ENCODE peak calls at places on chromosomes 12 and 14, in nine cellular contexts. X is epithelial cell of esophagus, S is fibroblast of mammary gland, V is lung, H is Panc1, R is fibroblast of lung, J is cardiac fibroblast, L is MM.1S, M is heart right ventricle. G is an unnamed sample.

GRCh38 chr12:47415054-47415453 is 290.8 kb downstream of the RPAP3 start:
- DNase-seq in X (no peak), S (peak), V (no peak), H (no peak), R (peak), J (no peak), L (no peak), M (no peak), G (no peak)

GRCh38 chr12:22282283-22282682 is 52.2 kb downstream of the ST8SIA1 start:
- DNase-seq in X (peak), S (peak), V (no peak), H (no peak), R (peak), J (peak), L (no peak), M (no peak), G (no peak)

GRCh38 chr12:20063116-20063515 is 305.2 kb upstream of the PDE3A start:
- DNase-seq in X (no peak), S (peak), V (no peak), H (no peak), R (peak), J (peak), L (no peak), M (no peak), G (no peak)

GRCh38 chr12:111570090-111570961 is 28.8 kb downstream of the ATXN2 start:
- DNase-seq in X (peak), S (peak), V (no peak), H (no peak), R (peak), J (peak), L (no peak), M (no peak), G (peak)

GRCh38 chr12:113955109-113955970 is 10.8 kb downstream of the RBM19 start:
- DNase-seq in X (peak), S (peak), V (no peak), H (no peak), R (peak), J (peak), L (no peak), M (no peak), G (no peak)

GRCh38 chr12:59040043-59040442 is 119.7 kb upstream of the LRIG3 start:
- DNase-seq in X (peak), S (no peak), V (no peak), H (no peak), R (peak), J (no peak), L (no peak), M (no peak), G (no peak)

GRCh38 chr14:63874223-63874622 is 21.4 kb downstream of the SYNE2 start:
- DNase-seq in X (no peak), S (no peak), V (no peak), H (no peak), R (no peak), J (no peak), L (no peak), M (no peak), G (no peak)

GRCh38 chr14:61003571-61003970 is 22.5 kb downstream of the SLC38A6 start:
- DNase-seq in X (peak), S (peak), V (no peak), H (no peak), R (peak), J (peak), L (no peak), M (no peak), G (no peak)

GRCh38 chr14:94696518-94696917 is 73.4 kb downstream of the GSC start:
- DNase-seq in X (no peak), S (no peak), V (no peak), H (no peak), R (no peak), J (no peak), L (no peak), M (no peak), G (no peak)

GRCh38 chr12:78119351-78119918 is 288.7 kb downstream of the NAV3 start:
- DNase-seq in X (peak), S (no peak), V (no peak), H (no peak), R (no peak), J (no peak), L (no peak), M (no peak), G (no peak)

GRCh38 chr12:20492251-20492728 is 124.0 kb downstream of the PDE3A start:
- DNase-seq in X (peak), S (peak), V (no peak), H (peak), R (peak), J (peak), L (no peak), M (no peak), G (no peak)

GRCh38 chr12:15209782-15210181 is 11.4 kb downstream of the RERG start:
- DNase-seq in X (peak), S (peak), V (no peak), H (no peak), R (peak), J (peak), L (no peak), M (no peak), G (no peak)

GRCh38 chr12:123141615-123142517 is 9.0 kb downstream of the PITPNM2 start:
- DNase-seq in X (peak), S (peak), V (peak), H (peak), R (peak), J (peak), L (no peak), M (peak), G (peak)

GRCh38 chr14:99203080-99203479 is 68.9 kb downstream of the BCL11B start:
- DNase-seq in X (no peak), S (no peak), V (no peak), H (no peak), R (no peak), J (no peak), L (no peak), M (no peak), G (no peak)

GRCh38 chr12:108967869-108968540 is 52.9 kb downstream of the SVOP start:
- DNase-seq in X (peak), S (peak), V (no peak), H (no peak), R (no peak), J (no peak), L (peak), M (no peak), G (no peak)

GRCh38 chr14:104441275-104442106 is 138.1 kb upstream of the C14orf180 start:
- DNase-seq in X (no peak), S (no peak), V (peak), H (no peak), R (no peak), J (no peak), L (no peak), M (no peak), G (no peak)

GRCh38 chr14:85248881-85249635 is 280.9 kb upstream of the FLRT2 start:
- DNase-seq in X (peak), S (peak), V (no peak), H (no peak), R (peak), J (peak), L (no peak), M (no peak), G (no peak)

GRCh38 chr14:98623806-98624430 is 648.1 kb downstream of the BCL11B start:
- DNase-seq in X (no peak), S (no peak), V (peak), H (no peak), R (peak), J (no peak), L (no peak), M (no peak), G (no peak)

GRCh38 chr12:89567691-89568239 is 41.9 kb upstream of the POC1B start:
- DNase-seq in X (peak), S (no peak), V (no peak), H (no peak), R (no peak), J (no peak), L (no peak), M (no peak), G (no peak)

GRCh38 chr12:55703976-55704761 is 3.5 kb downstream of the ITGA7 start:
- DNase-seq in X (no peak), S (no peak), V (no peak), H (no peak), R (peak), J (peak), L (no peak), M (peak), G (no peak)

GRCh38 chr14:75697371-75697770 is 36.3 kb downstream of the TTLL5 start:
- DNase-seq in X (no peak), S (no peak), V (no peak), H (no peak), R (no peak), J (no peak), L (no peak), M (no peak), G (no peak)

GRCh38 chr14:73209943-73210342 is 27.4 kb upstream of the PAPLN start:
- DNase-seq in X (peak), S (peak), V (no peak), H (no peak), R (peak), J (peak), L (no peak), M (no peak), G (no peak)

GRCh38 chr14:70317969-70318634 is 41.4 kb downstream of the COX16 start:
- DNase-seq in X (peak), S (peak), V (no peak), H (peak), R (peak), J (peak), L (no peak), M (peak), G (peak)

GRCh38 chr12:24928131-24928530 is 20.8 kb downstream of the BCAT1 start:
- DNase-seq in X (no peak), S (no peak), V (no peak), H (no peak), R (no peak), J (no peak), L (no peak), M (no peak), G (no peak)

GRCh38 chr14:55512421-55512820 is 67.6 kb upstream of the KTN1 start:
- DNase-seq in X (no peak), S (peak), V (no peak), H (no peak), R (peak), J (peak), L (no peak), M (no peak), G (no peak)

GRCh38 chr12:44206045-44206444 is 370.2 kb downstream of the TMEM117 start:
- DNase-seq in X (no peak), S (no peak), V (no peak), H (no peak), R (no peak), J (no peak), L (no peak), M (no peak), G (no peak)

GRCh38 chr12:52949413-52950331 is 754 bp downstream of the KRT18 start:
- DNase-seq in X (peak), S (peak), V (peak), H (peak), R (peak), J (peak), L (no peak), M (peak), G (peak)

GRCh38 chr12:106096376-106096775 is 42.4 kb downstream of the NUAK1 start:
- DNase-seq in X (no peak), S (no peak), V (no peak), H (peak), R (peak), J (no peak), L (no peak), M (no peak), G (no peak)

GRCh38 chr12:108850854-108851573 is 6.4 kb downstream of the SSH1 start:
- DNase-seq in X (no peak), S (peak), V (no peak), H (no peak), R (peak), J (peak), L (no peak), M (peak), G (no peak)

GRCh38 chr12:44750468-44750867 is 125.6 kb downstream of the NELL2 start:
- DNase-seq in X (no peak), S (no peak), V (no peak), H (no peak), R (no peak), J (no peak), L (no peak), M (no peak), G (no peak)

GRCh38 chr14:102295301-102295700 is 9.7 kb downstream of the MOK start:
- DNase-seq in X (no peak), S (peak), V (no peak), H (no peak), R (peak), J (peak), L (no peak), M (no peak), G (no peak)

GRCh38 chr12:75865315-75865714 is 166.3 kb downstream of the PHLDA1 start:
- DNase-seq in X (no peak), S (no peak), V (no peak), H (no peak), R (no peak), J (no peak), L (no peak), M (no peak), G (no peak)

GRCh38 chr14:104086210-104086660 is 735 bp downstream of the ASPG start:
- DNase-seq in X (no peak), S (no peak), V (no peak), H (no peak), R (no peak), J (no peak), L (no peak), M (no peak), G (no peak)

GRCh38 chr14:96614528-96614927 is 112.3 kb downstream of the PAPOLA start:
- DNase-seq in X (no peak), S (no peak), V (no peak), H (no peak), R (no peak), J (no peak), L (no peak), M (no peak), G (no peak)

GRCh38 chr12:32331133-32331532 is 68.2 kb upstream of the FGD4 start:
- DNase-seq in X (peak), S (no peak), V (no peak), H (no peak), R (peak), J (peak), L (no peak), M (no peak), G (no peak)

GRCh38 chr14:87522575-87522974 is 470.4 kb downstream of the GALC start:
- DNase-seq in X (peak), S (no peak), V (no peak), H (no peak), R (no peak), J (no peak), L (peak), M (no peak), G (no peak)

GRCh38 chr12:124422570-124423523 is 128.0 kb downstream of the RFLNA start:
- DNase-seq in X (peak), S (peak), V (peak), H (no peak), R (peak), J (peak), L (no peak), M (peak), G (peak)

GRCh38 chr12:29726321-29726692 is 57.4 kb downstream of the TMTC1 start:
- DNase-seq in X (no peak), S (peak), V (no peak), H (no peak), R (peak), J (peak), L (no peak), M (peak), G (no peak)

GRCh38 chr12:29728033-29728432 is 55.7 kb downstream of the TMTC1 start:
- DNase-seq in X (no peak), S (no peak), V (no peak), H (no peak), R (no peak), J (no peak), L (no peak), M (no peak), G (no peak)

GRCh38 chr12:29730481-29730880 is 53.3 kb downstream of the TMTC1 start:
- DNase-seq in X (no peak), S (no peak), V (no peak), H (no peak), R (no peak), J (no peak), L (no peak), M (no peak), G (no peak)

GRCh38 chr12:29725587-29726320 is 58.0 kb downstream of the TMTC1 start:
- DNase-seq in X (no peak), S (peak), V (no peak), H (no peak), R (peak), J (peak), L (no peak), M (peak), G (no peak)

GRCh38 chr12:29726741-29727348 is 56.9 kb downstream of the TMTC1 start:
- DNase-seq in X (no peak), S (no peak), V (no peak), H (no peak), R (no peak), J (no peak), L (no peak), M (no peak), G (no peak)
- TF ChIP-seq CTCF in X (no peak), S (no peak), V (no peak), H (no peak), R (no peak), J (no peak), L (no peak), M (no peak), G (no peak)

GRCh38 chr12:69350777-69351176 is 2.6 kb downstream of the LYZ start:
- DNase-seq in X (no peak), S (no peak), V (no peak), H (no peak), R (no peak), J (no peak), L (no peak), M (no peak), G (no peak)
- H3K4me3 ChIP-seq in X (no peak), S (no peak), V (no peak), H (no peak), R (no peak), J (no peak), L (no peak), M (no peak), G (no peak)

DNA sequence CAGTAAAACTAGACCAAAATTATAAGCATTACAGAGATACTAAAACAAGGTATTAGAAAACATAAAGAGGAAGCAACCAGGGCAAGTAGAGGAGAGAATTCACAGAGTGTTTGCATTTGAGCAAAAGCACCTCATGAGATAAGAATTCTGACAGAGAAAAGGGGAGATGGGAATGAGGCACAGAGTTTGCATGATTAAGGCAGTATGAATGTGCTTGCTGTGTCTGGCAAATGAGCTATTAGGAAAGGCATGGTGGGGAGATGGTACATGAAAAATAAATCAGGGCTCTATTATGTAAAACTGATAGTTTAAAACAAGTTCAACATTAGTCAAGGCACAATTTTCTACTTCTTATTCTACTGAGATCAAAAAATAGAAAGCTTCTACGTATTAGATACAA is 23.1 kb downstream of the GARIN6 start:
- DNase-seq in X (peak), S (peak), V (no peak), H (no peak), R (peak), J (peak), L (no peak), M (no peak), G (no peak)
- TF ChIP-seq CTCF in X (no peak), S (no peak), V (no peak), H (no peak), R (no peak), J (no peak), L (no peak), M (no peak), G (no peak)

DNA sequence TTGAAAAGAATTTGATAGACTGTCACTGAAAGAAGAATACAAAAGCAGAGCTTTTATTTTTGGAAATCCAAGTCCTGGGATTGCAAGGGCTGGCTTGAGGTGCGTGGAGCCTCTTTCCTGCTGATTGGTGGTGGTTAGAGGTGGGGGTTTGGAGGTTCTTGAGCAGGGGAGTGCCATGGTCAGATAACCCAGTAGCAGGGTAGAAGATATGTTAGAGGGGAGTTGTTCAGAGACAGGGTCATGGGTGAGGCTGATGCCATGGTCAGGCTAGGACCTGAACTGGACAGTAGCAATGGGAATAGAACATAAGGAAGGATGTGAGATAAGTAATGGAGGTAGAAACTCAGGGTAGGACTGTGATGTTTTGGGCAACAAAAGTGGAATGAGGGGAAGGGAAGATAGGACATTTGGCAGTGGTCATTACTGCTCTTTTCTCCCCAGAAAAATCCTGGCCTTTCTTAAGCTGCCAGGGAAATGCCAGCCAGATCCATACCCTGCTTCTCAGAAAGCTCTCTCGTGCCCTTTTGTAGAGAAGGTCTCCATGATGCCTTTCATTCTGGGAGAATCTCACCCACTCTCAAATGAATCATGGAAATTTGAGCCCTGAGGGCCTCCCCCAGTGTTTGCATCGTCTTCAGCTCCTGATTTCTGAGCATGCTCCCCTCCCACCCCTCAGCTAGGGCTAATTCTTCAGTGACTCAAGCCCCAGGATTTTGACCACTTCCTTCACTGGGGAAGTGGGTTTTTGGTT is 9.5 kb downstream of the EMP1 start:
- DNase-seq in X (peak), S (peak), V (no peak), H (no peak), R (peak), J (peak), L (no peak), M (no peak), G (peak)
- H3K4me3 ChIP-seq in X (no peak), S (no peak), V (no peak), H (no peak), R (peak), J (peak), L (no peak), M (no peak), G (no peak)

DNA sequence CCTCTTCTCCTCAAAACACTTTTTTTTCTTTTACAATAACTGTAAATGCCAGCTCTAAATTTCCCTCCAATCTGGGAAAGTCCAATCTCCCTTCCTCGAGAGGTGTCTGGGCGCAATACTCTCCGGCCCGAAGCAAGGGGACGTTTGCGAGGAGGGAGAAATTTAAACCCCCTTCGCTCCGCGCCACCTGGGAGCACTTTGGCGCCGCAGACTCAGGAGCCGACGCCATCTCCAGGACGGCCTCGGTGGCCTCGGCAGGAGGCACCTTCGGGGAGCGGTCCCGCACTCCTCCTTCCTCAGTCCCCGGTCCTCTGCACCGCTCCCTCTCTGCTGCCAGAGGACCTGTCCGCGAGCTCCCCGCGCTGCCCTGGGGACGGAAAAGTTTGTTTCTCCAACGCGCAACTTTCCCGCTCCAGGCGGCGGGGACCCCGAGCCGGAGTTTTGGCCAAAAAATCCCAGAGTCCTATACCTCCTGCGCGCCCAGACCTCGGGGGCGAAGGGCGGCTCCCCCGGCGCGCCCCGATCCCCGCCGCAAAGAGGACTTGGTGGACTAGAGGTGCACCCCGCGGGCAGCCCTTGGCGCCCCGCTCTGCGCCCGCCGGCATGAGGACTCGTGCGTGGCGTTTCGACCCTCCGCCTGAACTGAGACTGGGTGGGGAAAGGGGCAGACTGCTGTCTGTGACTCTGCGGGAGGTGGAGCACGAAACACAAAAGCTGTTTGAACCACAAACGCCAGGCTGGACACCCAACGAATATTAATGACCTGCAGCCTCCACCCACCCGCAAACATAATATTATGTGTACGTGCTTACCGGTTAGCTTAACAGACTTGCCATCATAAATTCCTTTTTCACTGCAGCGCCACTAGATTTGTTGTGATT is 95.1 kb upstream of the HMGA2 start:
- DNase-seq in X (peak), S (no peak), V (no peak), H (no peak), R (peak), J (peak), L (no peak), M (no peak), G (no peak)
- TF ChIP-seq CTCF in X (peak), S (no peak), V (no peak), H (no peak), R (no peak), J (no peak), L (no peak), M (no peak), G (peak)

GRCh38 chr14:20789230-20789813 is 8.3 kb downstream of the RNASE6 start:
- DNase-seq in X (no peak), S (no peak), V (no peak), H (no peak), R (no peak), J (no peak), L (no peak), M (peak), G (no peak)
- H3K4me3 ChIP-seq in X (no peak), S (no peak), V (no peak), H (no peak), R (no peak), J (no peak), L (no peak), M (no peak), G (no peak)